ENCODE peak calls at places on chromosomes 16 and 17, in five cellular contexts. One of them, this sample, is unnamed.

GRCh38 chr17:42127414-42127813 is 4.8 kb downstream of the HSPB9 start:
- DNase-seq in upper lobe of right lung: no peak
- DNase-seq in BJ: no peak
- DNase-seq in prostate gland: no peak
- DNase-seq in effector memory CD4-positive, alpha-beta T cell: no peak
- DNase-seq in this sample: no peak

GRCh38 chr17:4584125-4584834 is at the start of gene SMTNL2:
- DNase-seq in prostate gland: no peak
- DNase-seq in effector memory CD4-positive, alpha-beta T cell: no peak
- DNase-seq in upper lobe of right lung: peak; percentile 69
- DNase-seq in BJ: no peak
- DNase-seq in this sample: no peak

GRCh38 chr16:83964684-83965443 is 3.2 kb upstream of the NECAB2 start:
- DNase-seq in prostate gland: no peak
- DNase-seq in BJ: no peak
- DNase-seq in upper lobe of right lung: no peak
- DNase-seq in effector memory CD4-positive, alpha-beta T cell: no peak
- DNase-seq in this sample: no peak

GRCh38 chr17:34465756-34466155 is 102.7 kb upstream of the CCL1 start:
- DNase-seq in BJ: no peak
- DNase-seq in prostate gland: no peak
- DNase-seq in upper lobe of right lung: no peak
- DNase-seq in effector memory CD4-positive, alpha-beta T cell: no peak
- DNase-seq in this sample: no peak

GRCh38 chr17:81722184-81723120 is 10.4 kb downstream of the SLC25A10 start:
- DNase-seq in prostate gland: peak; percentile 90
- DNase-seq in effector memory CD4-positive, alpha-beta T cell: no peak
- DNase-seq in upper lobe of right lung: peak; percentile 92
- DNase-seq in BJ: no peak
- DNase-seq in this sample: no peak

GRCh38 chr16:73268311-73268997 is 220.5 kb upstream of the ZFHX3 start:
- DNase-seq in BJ: no peak
- DNase-seq in effector memory CD4-positive, alpha-beta T cell: no peak
- DNase-seq in upper lobe of right lung: no peak
- DNase-seq in prostate gland: no peak
- DNase-seq in this sample: no peak

GRCh38 chr16:64990101-64990500 is 131.8 kb downstream of the CDH11 start:
- DNase-seq in prostate gland: no peak
- DNase-seq in BJ: no peak
- DNase-seq in effector memory CD4-positive, alpha-beta T cell: no peak
- DNase-seq in upper lobe of right lung: no peak
- DNase-seq in this sample: no peak

GRCh38 chr16:17389392-17389791 is 81.4 kb downstream of the XYLT1 start:
- DNase-seq in upper lobe of right lung: no peak
- DNase-seq in prostate gland: no peak
- DNase-seq in effector memory CD4-positive, alpha-beta T cell: no peak
- DNase-seq in BJ: peak; percentile 71
- DNase-seq in this sample: no peak

GRCh38 chr16:69937465-69937951 is 13.6 kb upstream of the CLEC18A start:
- DNase-seq in prostate gland: no peak
- DNase-seq in BJ: no peak
- DNase-seq in upper lobe of right lung: no peak
- DNase-seq in effector memory CD4-positive, alpha-beta T cell: no peak
- DNase-seq in this sample: no peak

GRCh38 chr17:31216053-31216751 is 80.8 kb downstream of the OMG start:
- DNase-seq in prostate gland: no peak
- DNase-seq in upper lobe of right lung: no peak
- DNase-seq in effector memory CD4-positive, alpha-beta T cell: no peak
- DNase-seq in BJ: peak; percentile 96
- DNase-seq in this sample: peak; percentile 6

GRCh38 chr17:59627269-59627668 is 7.6 kb downstream of the CLTC start:
- DNase-seq in upper lobe of right lung: no peak
- DNase-seq in prostate gland: no peak
- DNase-seq in effector memory CD4-positive, alpha-beta T cell: no peak
- DNase-seq in BJ: no peak
- DNase-seq in this sample: no peak

GRCh38 chr17:65776890-65777289 is 215.4 kb upstream of the AXIN2 start:
- DNase-seq in effector memory CD4-positive, alpha-beta T cell: no peak
- DNase-seq in prostate gland: no peak
- DNase-seq in upper lobe of right lung: no peak
- DNase-seq in BJ: no peak
- DNase-seq in this sample: no peak

GRCh38 chr16:1784977-1785845 is 2.5 kb downstream of the NUBP2 start:
- DNase-seq in upper lobe of right lung: no peak
- DNase-seq in effector memory CD4-positive, alpha-beta T cell: no peak
- DNase-seq in prostate gland: no peak
- DNase-seq in BJ: no peak
- DNase-seq in this sample: no peak

GRCh38 chr16:85955566-85955965 is 56.6 kb downstream of the IRF8 start:
- DNase-seq in upper lobe of right lung: no peak
- DNase-seq in effector memory CD4-positive, alpha-beta T cell: no peak
- DNase-seq in prostate gland: no peak
- DNase-seq in BJ: no peak
- DNase-seq in this sample: peak; percentile 57
- H3K27me3 ChIP-seq in upper lobe of right lung: no peaks in the 10 kb centered on the region
- H3K27me3 ChIP-seq in effector memory CD4-positive, alpha-beta T cell: no peaks in the 10 kb centered on the region
- H3K27me3 ChIP-seq in prostate gland: peaks cover 2% of the 10 kb centered on the region
- H3K27me3 ChIP-seq in BJ: peaks cover 7% of the 10 kb centered on the region
- H3K27me3 ChIP-seq in this sample: no peaks in the 10 kb centered on the region

GRCh38 chr17:40801157-40801556 is 1.4 kb upstream of the KRT28 start:
- DNase-seq in prostate gland: no peak
- DNase-seq in BJ: no peak
- DNase-seq in upper lobe of right lung: no peak
- DNase-seq in effector memory CD4-positive, alpha-beta T cell: no peak
- DNase-seq in this sample: no peak

GRCh38 chr17:40799859-40800258 is at the start of gene KRT28:
- DNase-seq in BJ: no peak
- DNase-seq in effector memory CD4-positive, alpha-beta T cell: no peak
- DNase-seq in upper lobe of right lung: no peak
- DNase-seq in prostate gland: no peak
- DNase-seq in this sample: no peak

GRCh38 chr17:40803617-40804082 is 3.9 kb upstream of the KRT28 start:
- DNase-seq in prostate gland: peak; percentile 82
- DNase-seq in upper lobe of right lung: peak; percentile 86
- DNase-seq in effector memory CD4-positive, alpha-beta T cell: peak; percentile 59
- DNase-seq in BJ: no peak
- DNase-seq in this sample: peak; percentile 40

GRCh38 chr17:40796846-40797245 is 2.9 kb downstream of the KRT28 start:
- DNase-seq in prostate gland: no peak
- DNase-seq in effector memory CD4-positive, alpha-beta T cell: no peak
- DNase-seq in upper lobe of right lung: no peak
- DNase-seq in BJ: no peak
- DNase-seq in this sample: no peak

GRCh38 chr17:40800381-40800780 is 622 bp upstream of the KRT28 start:
- DNase-seq in upper lobe of right lung: no peak
- DNase-seq in effector memory CD4-positive, alpha-beta T cell: no peak
- DNase-seq in prostate gland: no peak
- DNase-seq in BJ: no peak
- DNase-seq in this sample: no peak
- H3K27me3 ChIP-seq in upper lobe of right lung: peaks cover 49% of the 10 kb centered on the region
- H3K27me3 ChIP-seq in effector memory CD4-positive, alpha-beta T cell: peaks cover 17% of the 10 kb centered on the region
- H3K27me3 ChIP-seq in prostate gland: no peaks in the 10 kb centered on the region
- H3K27me3 ChIP-seq in BJ: peaks cover 18% of the 10 kb centered on the region
- H3K27me3 ChIP-seq in this sample: peaks cover 3% of the 10 kb centered on the region

GRCh38 chr17:61188081-61188480 is 211.6 kb upstream of the TBX2 start:
- DNase-seq in effector memory CD4-positive, alpha-beta T cell: no peak
- DNase-seq in upper lobe of right lung: no peak
- DNase-seq in BJ: no peak
- DNase-seq in prostate gland: no peak
- DNase-seq in this sample: no peak
- H3K27me3 ChIP-seq in effector memory CD4-positive, alpha-beta T cell: no peaks in the 10 kb centered on the region
- H3K27me3 ChIP-seq in upper lobe of right lung: no peaks in the 10 kb centered on the region
- H3K27me3 ChIP-seq in BJ: no peaks in the 10 kb centered on the region
- H3K27me3 ChIP-seq in prostate gland: no peaks in the 10 kb centered on the region
- H3K27me3 ChIP-seq in this sample: no peaks in the 10 kb centered on the region

DNA sequence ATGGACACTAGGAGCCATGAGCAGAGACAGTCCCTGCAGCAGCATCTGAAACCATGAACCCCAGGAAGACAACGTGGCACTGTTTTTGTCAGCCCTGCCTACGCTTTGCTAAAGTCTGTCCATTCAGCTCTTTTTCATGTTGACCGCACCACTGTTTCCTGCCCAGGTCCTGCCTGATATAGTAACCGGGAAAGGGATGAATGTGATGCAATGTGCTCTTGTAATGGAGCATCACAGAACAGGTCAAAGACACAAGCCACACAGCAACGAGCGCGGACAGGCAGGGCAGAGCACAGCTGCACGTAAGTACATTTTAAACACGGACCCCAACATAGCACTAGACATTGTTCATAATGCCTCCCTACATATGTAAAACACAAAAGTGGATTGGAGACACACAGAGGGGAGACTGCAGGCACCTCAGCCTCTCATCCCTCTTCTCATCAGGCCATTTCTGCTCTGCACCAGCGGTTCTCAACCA is 16.9 kb upstream of the TNFRSF13B start:
- DNase-seq in upper lobe of right lung: no peak
- DNase-seq in prostate gland: no peak
- DNase-seq in BJ: no peak
- DNase-seq in effector memory CD4-positive, alpha-beta T cell: no peak
- DNase-seq in this sample: peak; percentile 63
- H3K27me3 ChIP-seq in upper lobe of right lung: no peaks in the 10 kb centered on the region
- H3K27me3 ChIP-seq in prostate gland: no peaks in the 10 kb centered on the region
- H3K27me3 ChIP-seq in BJ: no peaks in the 10 kb centered on the region
- H3K27me3 ChIP-seq in effector memory CD4-positive, alpha-beta T cell: no peaks in the 10 kb centered on the region
- H3K27me3 ChIP-seq in this sample: no peaks in the 10 kb centered on the region

DNA sequence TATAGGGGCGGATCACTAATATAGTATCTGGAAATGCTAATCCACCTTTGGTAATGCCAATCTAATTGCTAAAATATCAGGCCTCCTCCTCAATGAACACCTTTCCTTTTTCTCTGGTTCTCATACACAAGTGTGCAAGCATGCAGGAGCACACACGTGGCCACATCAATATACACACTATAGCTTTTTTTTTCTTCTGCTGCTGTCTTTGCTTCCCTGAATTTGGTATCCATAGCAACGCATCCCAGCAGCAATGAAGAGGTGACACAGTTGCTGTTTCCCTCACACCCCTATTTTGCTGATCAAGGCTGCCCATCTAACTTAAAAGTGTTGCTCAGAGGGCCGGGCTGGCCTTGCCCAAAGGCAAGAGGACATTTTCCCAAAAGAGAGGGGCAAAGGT is 15.4 kb downstream of the NOG start:
- DNase-seq in BJ: no peak
- DNase-seq in effector memory CD4-positive, alpha-beta T cell: no peak
- DNase-seq in prostate gland: no peak
- DNase-seq in upper lobe of right lung: no peak
- DNase-seq in this sample: no peak
- H3K27me3 ChIP-seq in BJ: peaks cover 4% of the 10 kb centered on the region
- H3K27me3 ChIP-seq in effector memory CD4-positive, alpha-beta T cell: no peaks in the 10 kb centered on the region
- H3K27me3 ChIP-seq in prostate gland: no peaks in the 10 kb centered on the region
- H3K27me3 ChIP-seq in upper lobe of right lung: peaks cover 4% of the 10 kb centered on the region
- H3K27me3 ChIP-seq in this sample: no peaks in the 10 kb centered on the region

DNA sequence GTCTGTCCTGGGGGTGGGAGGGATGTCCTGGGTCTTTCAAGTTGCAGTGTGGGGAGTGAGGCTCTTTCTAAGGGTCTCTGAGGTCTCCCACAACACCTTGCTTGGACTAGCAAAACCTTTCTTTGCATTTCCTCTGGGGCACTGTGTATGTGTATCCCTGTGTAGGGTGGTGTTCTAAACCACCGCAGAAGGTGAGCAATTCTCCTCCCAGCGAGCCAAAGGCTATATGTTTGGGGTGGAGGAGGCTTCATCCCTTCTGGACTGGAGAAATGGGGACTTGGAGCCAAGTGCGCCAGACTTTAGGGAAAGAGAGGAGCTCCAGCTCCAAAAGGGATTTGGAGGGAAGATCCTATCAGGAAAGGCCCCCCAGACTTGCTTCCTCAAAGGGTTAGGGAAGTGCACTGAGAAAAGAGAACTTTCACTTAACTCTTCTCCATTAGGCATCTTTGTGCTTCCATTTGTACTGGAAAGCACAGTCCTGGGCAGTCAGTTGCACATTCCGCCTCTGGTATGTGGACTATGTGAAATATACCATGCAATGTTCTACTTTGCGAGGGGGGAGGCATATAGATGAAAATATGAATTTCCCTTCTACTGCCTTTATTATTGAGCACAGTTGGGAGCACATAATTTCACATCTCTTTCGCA is 18.9 kb upstream of the HOXB9 start:
- DNase-seq in prostate gland: no peak
- DNase-seq in BJ: no peak
- DNase-seq in upper lobe of right lung: no peak
- DNase-seq in effector memory CD4-positive, alpha-beta T cell: no peak
- DNase-seq in this sample: no peak
- H3K27me3 ChIP-seq in prostate gland: peaks cover 15% of the 10 kb centered on the region
- H3K27me3 ChIP-seq in BJ: peaks cover 64% of the 10 kb centered on the region
- H3K27me3 ChIP-seq in upper lobe of right lung: peaks cover 100% of the 10 kb centered on the region
- H3K27me3 ChIP-seq in effector memory CD4-positive, alpha-beta T cell: peaks cover 53% of the 10 kb centered on the region
- H3K27me3 ChIP-seq in this sample: no peaks in the 10 kb centered on the region

DNA sequence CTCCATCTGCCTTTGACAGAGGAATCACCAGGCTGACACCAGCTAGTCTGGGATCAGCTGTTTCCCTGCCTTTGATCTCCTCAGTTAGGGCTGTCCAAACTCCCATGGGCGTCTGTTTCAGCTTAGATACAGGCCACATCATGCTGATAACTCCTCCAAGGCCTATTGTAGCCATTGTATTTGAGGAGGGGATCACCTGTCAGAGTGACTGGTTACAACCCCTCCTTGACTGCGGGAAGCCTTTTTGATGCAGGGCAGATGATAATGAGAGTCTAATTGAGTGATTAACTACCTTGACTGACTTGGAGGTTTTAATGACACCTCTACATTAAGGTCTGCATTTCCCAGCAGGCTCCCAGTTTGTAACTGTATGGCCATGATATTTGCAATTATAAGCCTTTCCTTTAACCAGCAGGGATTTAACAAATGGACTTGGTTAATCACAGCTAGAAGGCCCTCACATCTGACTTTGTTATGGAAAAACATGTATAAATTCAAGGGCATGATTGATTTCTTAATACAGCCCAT is 863.5 kb downstream of the KCNJ2 start:
- DNase-seq in prostate gland: no peak
- DNase-seq in effector memory CD4-positive, alpha-beta T cell: no peak
- DNase-seq in upper lobe of right lung: no peak
- DNase-seq in BJ: no peak
- DNase-seq in this sample: no peak
- H3K27me3 ChIP-seq in prostate gland: no peaks in the 10 kb centered on the region
- H3K27me3 ChIP-seq in effector memory CD4-positive, alpha-beta T cell: no peaks in the 10 kb centered on the region
- H3K27me3 ChIP-seq in upper lobe of right lung: no peaks in the 10 kb centered on the region
- H3K27me3 ChIP-seq in BJ: no peaks in the 10 kb centered on the region
- H3K27me3 ChIP-seq in this sample: no peaks in the 10 kb centered on the region

GRCh38 chr16:88877564-88878289 is 11.3 kb upstream of the PABPN1L start:
- DNase-seq in BJ: no peak
- DNase-seq in effector memory CD4-positive, alpha-beta T cell: no peak
- DNase-seq in prostate gland: no peak
- DNase-seq in upper lobe of right lung: no peak
- DNase-seq in this sample: no peak
- H3K27me3 ChIP-seq in BJ: no peaks in the 10 kb centered on the region
- H3K27me3 ChIP-seq in effector memory CD4-positive, alpha-beta T cell: no peaks in the 10 kb centered on the region
- H3K27me3 ChIP-seq in prostate gland: no peaks in the 10 kb centered on the region
- H3K27me3 ChIP-seq in upper lobe of right lung: no peaks in the 10 kb centered on the region
- H3K27me3 ChIP-seq in this sample: no peaks in the 10 kb centered on the region

This sample was measured in GM06990.